ENCODE peak calls at places on chromosomes 6 and 20, in nine cellular contexts. R, S, Q, X, W, A, U, J and P are unnamed samples.

GRCh38 chr6:5778317-5778857 is 228.3 kb downstream of the NRN1 start:
- DNase-seq in R (no peak), S (no peak), Q (no peak), X (no peak), W (no peak), A (no peak), U (no peak), J (no peak), P (no peak)

GRCh38 chr6:48957781-48958180 is 505.3 kb downstream of the MMUT start:
- DNase-seq in R (no peak), S (no peak), Q (no peak), X (no peak), W (no peak), A (no peak), U (no peak), J (no peak), P (no peak)

GRCh38 chr20:22452442-22453011 is 131.8 kb downstream of the FOXA2 start:
- DNase-seq in R (no peak), S (no peak), Q (no peak), X (no peak), W (no peak), A (no peak), U (no peak), J (no peak), P (no peak)

GRCh38 chr6:158808918-158809678 is 10.1 kb downstream of the EZR start:
- DNase-seq in R (no peak), S (no peak), Q (no peak), X (no peak), W (peak), A (no peak), U (no peak), J (no peak), P (peak)

GRCh38 chr6:44432726-44433125 is 45.2 kb downstream of the CDC5L start:
- DNase-seq in R (no peak), S (no peak), Q (no peak), X (no peak), W (no peak), A (no peak), U (no peak), J (no peak), P (no peak)

GRCh38 chr6:99819853-99820252 is 174.2 kb downstream of the MCHR2 start:
- DNase-seq in R (no peak), S (no peak), Q (no peak), X (no peak), W (no peak), A (no peak), U (no peak), J (no peak), P (no peak)

GRCh38 chr6:110476046-110476849 is at the start of gene SLC22A16:
- DNase-seq in R (peak), S (no peak), Q (no peak), X (no peak), W (no peak), A (no peak), U (no peak), J (no peak), P (no peak)

GRCh38 chr20:2459981-2460751 is 10.4 kb downstream of the SNRPB start:
- DNase-seq in R (no peak), S (no peak), Q (no peak), X (no peak), W (no peak), A (no peak), U (no peak), J (no peak), P (no peak)

GRCh38 chr6:81890846-81891245 is 138.4 kb upstream of the TENT5A start:
- DNase-seq in R (no peak), S (no peak), Q (no peak), X (no peak), W (no peak), A (no peak), U (no peak), J (no peak), P (no peak)

GRCh38 chr6:1624071-1624847 is 14.5 kb downstream of the FOXC1 start:
- DNase-seq in R (peak), S (no peak), Q (peak), X (no peak), W (no peak), A (no peak), U (no peak), J (no peak), P (no peak)

GRCh38 chr6:7758456-7758855 is 32.6 kb downstream of the BMP6 start:
- DNase-seq in R (no peak), S (no peak), Q (no peak), X (no peak), W (no peak), A (no peak), U (no peak), J (no peak), P (no peak)

GRCh38 chr6:166743415-166743814 is 116.4 kb upstream of the RPS6KA2 start:
- DNase-seq in R (no peak), S (no peak), Q (no peak), X (no peak), W (no peak), A (no peak), U (no peak), J (no peak), P (no peak)

GRCh38 chr20:11921326-11921725 is 3.6 kb downstream of the BTBD3 start:
- DNase-seq in R (no peak), S (no peak), Q (no peak), X (no peak), W (no peak), A (no peak), U (no peak), J (no peak), P (no peak)

GRCh38 chr6:143241110-143241509 is 180.4 kb downstream of the AIG1 start:
- DNase-seq in R (no peak), S (no peak), Q (no peak), X (no peak), W (no peak), A (no peak), U (no peak), J (no peak), P (no peak)

GRCh38 chr20:44832724-44833123 is 22.4 kb upstream of the RIMS4 start:
- DNase-seq in R (no peak), S (no peak), Q (no peak), X (no peak), W (no peak), A (no peak), U (no peak), J (no peak), P (no peak)

GRCh38 chr20:2305946-2306345 is 10.1 kb downstream of the TGM3 start:
- DNase-seq in R (no peak), S (no peak), Q (peak), X (no peak), W (no peak), A (no peak), U (no peak), J (no peak), P (no peak)

GRCh38 chr6:44001318-44001868 is 125.9 kb downstream of the MRPL14 start:
- DNase-seq in R (no peak), S (no peak), Q (peak), X (no peak), W (no peak), A (no peak), U (no peak), J (no peak), P (no peak)

GRCh38 chr6:47512872-47513271 is 35.3 kb downstream of the CD2AP start:
- DNase-seq in R (no peak), S (no peak), Q (no peak), X (no peak), W (no peak), A (no peak), U (no peak), J (no peak), P (no peak)